ENCODE peak calls at places on chromosomes 16 and 17, in five cellular contexts. One of them, this sample, is unnamed.

GRCh38 chr17:40958086-40958953 is 8.4 kb downstream of the KRT39 start:
- DNase-seq in NCI-H1092: no peak
- DNase-seq in kidney glomerular epithelial cell: peak
- DNase-seq in stimulated activated CD4-positive, alpha-beta T cell treated with anti-CD3 and anti-CD28 coated beads, Interleukin-1b, Interleukin-23, amount 100 ng/mL, for 48 hours: no peak
- DNase-seq in left ventricle myocardium superior: no peak
- DNase-seq in this sample: peak

GRCh38 chr17:46072998-46073397 is 73.9 kb downstream of the STH start:
- DNase-seq in NCI-H1092: no peak
- DNase-seq in left ventricle myocardium superior: no peak
- DNase-seq in kidney glomerular epithelial cell: peak
- DNase-seq in stimulated activated CD4-positive, alpha-beta T cell treated with anti-CD3 and anti-CD28 coated beads, Interleukin-1b, Interleukin-23, amount 100 ng/mL, for 48 hours: no peak
- DNase-seq in this sample: peak

GRCh38 chr16:66387817-66388332 is 21.4 kb downstream of the CDH5 start:
- DNase-seq in NCI-H1092: no peak
- DNase-seq in kidney glomerular epithelial cell: no peak
- DNase-seq in left ventricle myocardium superior: no peak
- DNase-seq in stimulated activated CD4-positive, alpha-beta T cell treated with anti-CD3 and anti-CD28 coated beads, Interleukin-1b, Interleukin-23, amount 100 ng/mL, for 48 hours: no peak
- DNase-seq in this sample: no peak

GRCh38 chr17:33049781-33050414 is 58.3 kb downstream of the SPACA3 start:
- DNase-seq in kidney glomerular epithelial cell: peak
- DNase-seq in stimulated activated CD4-positive, alpha-beta T cell treated with anti-CD3 and anti-CD28 coated beads, Interleukin-1b, Interleukin-23, amount 100 ng/mL, for 48 hours: peak
- DNase-seq in NCI-H1092: no peak
- DNase-seq in left ventricle myocardium superior: no peak
- DNase-seq in this sample: peak

GRCh38 chr17:81165246-81166032 is at the start of gene PVALEF:
- DNase-seq in kidney glomerular epithelial cell: no peak
- DNase-seq in NCI-H1092: no peak
- DNase-seq in left ventricle myocardium superior: peak
- DNase-seq in stimulated activated CD4-positive, alpha-beta T cell treated with anti-CD3 and anti-CD28 coated beads, Interleukin-1b, Interleukin-23, amount 100 ng/mL, for 48 hours: no peak
- DNase-seq in this sample: no peak

GRCh38 chr16:56226840-56227525 is 35.7 kb downstream of the GNAO1 start:
- DNase-seq in NCI-H1092: no peak
- DNase-seq in left ventricle myocardium superior: no peak
- DNase-seq in stimulated activated CD4-positive, alpha-beta T cell treated with anti-CD3 and anti-CD28 coated beads, Interleukin-1b, Interleukin-23, amount 100 ng/mL, for 48 hours: no peak
- DNase-seq in kidney glomerular epithelial cell: no peak
- DNase-seq in this sample: no peak

GRCh38 chr17:57649731-57650484 is 95.2 kb downstream of the CCDC182 start:
- DNase-seq in kidney glomerular epithelial cell: no peak
- DNase-seq in NCI-H1092: no peak
- DNase-seq in stimulated activated CD4-positive, alpha-beta T cell treated with anti-CD3 and anti-CD28 coated beads, Interleukin-1b, Interleukin-23, amount 100 ng/mL, for 48 hours: no peak
- DNase-seq in left ventricle myocardium superior: no peak
- DNase-seq in this sample: peak

GRCh38 chr16:70159355-70160348 is 13.9 kb upstream of the CLEC18C start:
- DNase-seq in kidney glomerular epithelial cell: no peak
- DNase-seq in NCI-H1092: no peak
- DNase-seq in stimulated activated CD4-positive, alpha-beta T cell treated with anti-CD3 and anti-CD28 coated beads, Interleukin-1b, Interleukin-23, amount 100 ng/mL, for 48 hours: no peak
- DNase-seq in left ventricle myocardium superior: no peak
- DNase-seq in this sample: no peak

GRCh38 chr17:34226011-34226410 is 29.1 kb upstream of the CCL2 start:
- DNase-seq in NCI-H1092: no peak
- DNase-seq in kidney glomerular epithelial cell: peak
- DNase-seq in left ventricle myocardium superior: no peak
- DNase-seq in stimulated activated CD4-positive, alpha-beta T cell treated with anti-CD3 and anti-CD28 coated beads, Interleukin-1b, Interleukin-23, amount 100 ng/mL, for 48 hours: no peak
- DNase-seq in this sample: peak

GRCh38 chr17:78541488-78542237 is 35.5 kb downstream of the DNAH17 start:
- DNase-seq in kidney glomerular epithelial cell: no peak
- DNase-seq in left ventricle myocardium superior: no peak
- DNase-seq in stimulated activated CD4-positive, alpha-beta T cell treated with anti-CD3 and anti-CD28 coated beads, Interleukin-1b, Interleukin-23, amount 100 ng/mL, for 48 hours: no peak
- DNase-seq in NCI-H1092: no peak
- DNase-seq in this sample: no peak

GRCh38 chr17:72334205-72334604 is 213.4 kb downstream of the SOX9 start:
- DNase-seq in stimulated activated CD4-positive, alpha-beta T cell treated with anti-CD3 and anti-CD28 coated beads, Interleukin-1b, Interleukin-23, amount 100 ng/mL, for 48 hours: no peak
- DNase-seq in kidney glomerular epithelial cell: peak
- DNase-seq in left ventricle myocardium superior: no peak
- DNase-seq in NCI-H1092: no peak
- DNase-seq in this sample: peak

GRCh38 chr16:1201444-1201843 is 23.6 kb downstream of the TPSG1 start:
- DNase-seq in NCI-H1092: no peak
- DNase-seq in kidney glomerular epithelial cell: no peak
- DNase-seq in left ventricle myocardium superior: no peak
- DNase-seq in stimulated activated CD4-positive, alpha-beta T cell treated with anti-CD3 and anti-CD28 coated beads, Interleukin-1b, Interleukin-23, amount 100 ng/mL, for 48 hours: no peak
- DNase-seq in this sample: no peak

This sample was measured in renal cortical epithelial cell.